ENCODE peak calls at places on chromosomes 12 and 14, in ten cellular contexts. S is AG04450; Q is effector memory CD8-positive, alpha-beta T cell; X is cardiac muscle cell; I is hepatocyte; D is GM23248; C is activated CD4-positive, alpha-beta T cell treated with anti-CD3 and anti-CD28 coated beads for 24 hours; A is ACHN; U is NCI-H774; Z is fibroblast of pulmonary artery. Y is an unnamed sample.

GRCh38 chr12:83784298-83784890 is 1097.7 kb downstream of the TMTC2 start:
- DNase-seq in S (no peak), Q (no peak), X (no peak), I (no peak), D (no peak), C (no peak), A (no peak), U (no peak), Z (no peak), Y (no peak)

GRCh38 chr12:61804301-61804700 is 455.9 kb upstream of the USP15 start:
- DNase-seq in S (no peak), Q (no peak), X (no peak), I (no peak), D (no peak), C (no peak), A (no peak), U (no peak), Z (no peak), Y (no peak)

GRCh38 chr12:125683748-125684381 is 618.6 kb downstream of the AACS start:
- DNase-seq in S (no peak), Q (no peak), X (peak), I (peak), D (no peak), C (no peak), A (no peak), U (peak), Z (no peak), Y (no peak)

GRCh38 chr12:114916124-114916523 is 232.1 kb upstream of the TBX3 start:
- DNase-seq in S (no peak), Q (no peak), X (no peak), I (no peak), D (peak), C (no peak), A (no peak), U (no peak), Z (peak), Y (no peak)

GRCh38 chr12:64767495-64767894 is 8.3 kb upstream of the GNS start:
- DNase-seq in S (no peak), Q (no peak), X (no peak), I (no peak), D (no peak), C (no peak), A (no peak), U (no peak), Z (no peak), Y (no peak)

GRCh38 chr14:61940669-61941420 is 178.6 kb downstream of the SNAPC1 start:
- DNase-seq in S (no peak), Q (no peak), X (no peak), I (no peak), D (no peak), C (no peak), A (no peak), U (no peak), Z (no peak), Y (no peak)

GRCh38 chr12:55659486-55660385 is 23.0 kb downstream of the OR10P1 start:
- DNase-seq in S (no peak), Q (no peak), X (peak), I (no peak), D (peak), C (no peak), A (peak), U (no peak), Z (peak), Y (peak)

GRCh38 chr12:104763163-104763805 is 194.8 kb downstream of the SLC41A2 start:
- DNase-seq in S (no peak), Q (no peak), X (no peak), I (no peak), D (peak), C (no peak), A (no peak), U (no peak), Z (peak), Y (no peak)

GRCh38 chr14:85572845-85573244 is 42.9 kb downstream of the FLRT2 start:
- DNase-seq in S (peak), Q (no peak), X (no peak), I (no peak), D (peak), C (no peak), A (peak), U (no peak), Z (peak), Y (no peak)

GRCh38 chr12:128920468-128920867 is 67.2 kb downstream of the GLT1D1 start:
- DNase-seq in S (no peak), Q (no peak), X (no peak), I (peak), D (peak), C (no peak), A (peak), U (no peak), Z (peak), Y (no peak)

GRCh38 chr12:54504550-54504949 is 7.0 kb downstream of the NCKAP1L start:
- DNase-seq in S (no peak), Q (no peak), X (no peak), I (no peak), D (no peak), C (no peak), A (no peak), U (no peak), Z (no peak), Y (no peak)

GRCh38 chr12:108594-108993 is 42.0 kb downstream of the IQSEC3 start:
- DNase-seq in S (no peak), Q (no peak), X (peak), I (no peak), D (no peak), C (no peak), A (peak), U (peak), Z (no peak), Y (no peak)

GRCh38 chr12:120758798-120759590 is 33.4 kb downstream of the ACADS start:
- DNase-seq in S (no peak), Q (no peak), X (no peak), I (no peak), D (no peak), C (no peak), A (no peak), U (no peak), Z (no peak), Y (no peak)

GRCh38 chr12:122887817-122888212 is 8.1 kb downstream of the VPS37B start:
- DNase-seq in S (no peak), Q (no peak), X (no peak), I (no peak), D (no peak), C (no peak), A (no peak), U (no peak), Z (no peak), Y (no peak)

GRCh38 chr12:109718390-109718789 is 4.8 kb downstream of the FAM222A start:
- DNase-seq in S (no peak), Q (no peak), X (peak), I (peak), D (no peak), C (no peak), A (no peak), U (no peak), Z (no peak), Y (peak)

GRCh38 chr12:98274430-98275130 is 240.8 kb upstream of the TMPO start:
- DNase-seq in S (no peak), Q (no peak), X (no peak), I (no peak), D (no peak), C (no peak), A (no peak), U (no peak), Z (no peak), Y (no peak)

GRCh38 chr14:95233702-95234241 is 76.4 kb upstream of the DICER1 start:
- DNase-seq in S (no peak), Q (no peak), X (no peak), I (no peak), D (no peak), C (no peak), A (no peak), U (no peak), Z (no peak), Y (no peak)

GRCh38 chr12:3204716-3205617 is 127.8 kb downstream of the TSPAN9 start:
- DNase-seq in S (no peak), Q (no peak), X (no peak), I (no peak), D (no peak), C (no peak), A (no peak), U (peak), Z (no peak), Y (no peak)

GRCh38 chr14:66369157-66369706 is 116.9 kb upstream of the CCDC196 start:
- DNase-seq in S (no peak), Q (no peak), X (no peak), I (peak), D (no peak), C (no peak), A (no peak), U (no peak), Z (no peak), Y (no peak)

GRCh38 chr12:123530683-123531082 is 2.8 kb downstream of the RILPL1 start:
- DNase-seq in S (no peak), Q (no peak), X (no peak), I (no peak), D (no peak), C (no peak), A (no peak), U (no peak), Z (no peak), Y (no peak)

GRCh38 chr14:91116913-91117588 is 3.2 kb downstream of the DGLUCY start:
- DNase-seq in S (no peak), Q (no peak), X (no peak), I (no peak), D (no peak), C (peak), A (no peak), U (no peak), Z (no peak), Y (no peak)

GRCh38 chr14:79961197-79961596 is 250.1 kb downstream of the DIO2 start:
- DNase-seq in S (no peak), Q (no peak), X (no peak), I (no peak), D (no peak), C (no peak), A (no peak), U (no peak), Z (no peak), Y (no peak)

GRCh38 chr12:28759334-28759733 is 389.7 kb upstream of the FAR2 start:
- DNase-seq in S (no peak), Q (no peak), X (no peak), I (peak), D (peak), C (no peak), A (peak), U (no peak), Z (peak), Y (no peak)

GRCh38 chr12:13211859-13212664 is 15.5 kb downstream of the EMP1 start:
- DNase-seq in S (no peak), Q (peak), X (peak), I (peak), D (peak), C (peak), A (peak), U (peak), Z (peak), Y (peak)

GRCh38 chr12:105113094-105113493 is 5.6 kb downstream of the WASHC4 start:
- DNase-seq in S (no peak), Q (no peak), X (no peak), I (no peak), D (no peak), C (no peak), A (no peak), U (no peak), Z (no peak), Y (no peak)

Y was measured in NCI-H748 treated with DMSO at 0.1 percent for 48 hours.